ENCODE peak calls at places on chromosomes 1 and 21, in six cellular contexts. G, K, X, N, S and E are unnamed samples.

GRCh38 chr1:93959413-93959812 is 50.2 kb upstream of the GCLM start:
- DNase-seq in K (no peak), G (no peak), N (no peak), X (no peak), S (no peak), E (no peak)

GRCh38 chr1:53367503-53368313 is 39.8 kb upstream of the LRP8 start:
- DNase-seq in N (peak), S (no peak), G (peak), K (no peak), X (peak), E (peak)

GRCh38 chr1:178867670-178868069 is 3.2 kb downstream of the ANGPTL1 start:
- DNase-seq in G (no peak), N (no peak), S (no peak), X (no peak), K (no peak), E (no peak)

GRCh38 chr1:222991908-222992307 is 151.1 kb downstream of the TLR5 start:
- DNase-seq in N (no peak), S (no peak), G (no peak), K (no peak), X (no peak), E (no peak)

GRCh38 chr1:37945743-37946702 is 830 bp downstream of the INPP5B start:
- DNase-seq in X (peak), K (peak), S (peak), N (peak), G (no peak), E (peak)

GRCh38 chr1:172447641-172448040 is 3.8 kb upstream of the PIGC start:
- DNase-seq in G (no peak), S (no peak), X (no peak), N (no peak), K (no peak), E (no peak)

GRCh38 chr1:183070234-183070922 is 47.2 kb downstream of the LAMC1 start:
- DNase-seq in N (no peak), X (no peak), S (no peak), K (no peak), G (no peak), E (no peak)

GRCh38 chr1:93662481-93663190 is 19.0 kb downstream of the BCAR3 start:
- DNase-seq in K (no peak), S (peak), X (no peak), N (no peak), G (no peak), E (no peak)

GRCh38 chr1:201711811-201712210 is 117.1 kb upstream of the IPO9 start:
- DNase-seq in K (peak), X (no peak), N (no peak), S (peak), G (no peak), E (no peak)

GRCh38 chr1:89823679-89824292 is 3.0 kb downstream of the LRRC8D start:
- DNase-seq in N (no peak), S (no peak), G (no peak), K (no peak), X (no peak), E (no peak)

GRCh38 chr1:89822109-89822962 is 1.5 kb downstream of the LRRC8D start:
- DNase-seq in S (no peak), K (no peak), N (no peak), G (no peak), X (no peak), E (no peak)

GRCh38 chr1:89821322-89822108 is 683 bp downstream of the LRRC8D start:
- DNase-seq in S (peak), X (peak), N (peak), K (peak), G (peak), E (peak)

GRCh38 chr1:89820423-89821321 is at the start of gene LRRC8D:
- DNase-seq in G (peak), X (peak), S (peak), N (peak), K (peak), E (peak)

GRCh38 chr1:89822999-89823628 is 2.3 kb downstream of the LRRC8D start:
- DNase-seq in G (no peak), K (no peak), N (no peak), S (no peak), X (no peak), E (no peak)
- H3K27ac ChIP-seq in G (no peak), K (no peak), N (no peak), S (no peak), X (no peak), E (no peak)

DNA sequence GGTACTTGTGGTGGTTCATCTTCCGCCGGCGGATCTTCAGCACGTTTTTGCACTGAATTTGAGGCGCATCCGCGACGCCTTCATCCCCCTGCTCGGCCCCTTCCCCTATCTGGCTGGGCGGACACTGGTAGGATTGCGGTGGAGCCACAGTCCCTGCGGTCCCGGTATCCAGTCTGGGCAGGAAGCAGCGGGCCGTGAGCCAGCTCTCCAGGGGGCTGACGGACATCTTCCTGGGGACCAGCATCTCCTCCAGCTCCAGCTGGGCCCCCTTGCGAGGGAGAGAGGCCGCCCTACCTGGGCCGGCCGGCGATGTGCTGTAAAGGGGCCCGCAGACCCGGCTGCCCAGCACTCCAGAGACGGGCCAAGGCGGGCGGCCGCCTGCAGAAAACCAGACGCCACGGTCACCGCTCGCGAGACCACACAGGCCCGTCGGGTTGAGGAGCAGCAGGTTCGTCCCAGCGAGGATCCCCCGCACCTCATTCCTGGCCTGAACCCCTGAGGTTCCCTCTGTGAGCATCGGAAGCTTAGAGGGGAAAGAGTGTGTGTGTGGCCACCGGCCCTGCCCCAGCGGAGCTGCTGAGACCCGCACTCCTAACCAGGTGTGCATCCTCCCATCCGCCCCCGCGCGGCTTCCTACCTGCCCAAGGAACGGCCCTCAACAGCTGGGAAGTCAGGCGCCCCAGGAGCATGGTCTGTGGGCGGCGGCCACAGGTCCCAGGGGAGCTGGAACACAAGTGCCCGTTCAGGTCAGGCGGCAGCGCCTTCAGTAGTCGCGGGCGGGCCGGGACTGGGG is 743 bp downstream of the AURKAIP1 start:
- DNase-seq in X (peak), S (no peak), G (no peak), N (peak), K (no peak), E (no peak)
- H3K4me3 ChIP-seq in X (peak), S (peak), G (peak), N (peak), K (peak), E (peak)

GRCh38 chr1:166839600-166840308 is 479 bp downstream of the POGK start:
- DNase-seq in S (peak), G (peak), K (peak), X (peak), N (peak), E (no peak)
- TF ChIP-seq CTCF in S (peak), G (peak), K (no peak), X (peak), N (no peak), E (no peak)

DNA sequence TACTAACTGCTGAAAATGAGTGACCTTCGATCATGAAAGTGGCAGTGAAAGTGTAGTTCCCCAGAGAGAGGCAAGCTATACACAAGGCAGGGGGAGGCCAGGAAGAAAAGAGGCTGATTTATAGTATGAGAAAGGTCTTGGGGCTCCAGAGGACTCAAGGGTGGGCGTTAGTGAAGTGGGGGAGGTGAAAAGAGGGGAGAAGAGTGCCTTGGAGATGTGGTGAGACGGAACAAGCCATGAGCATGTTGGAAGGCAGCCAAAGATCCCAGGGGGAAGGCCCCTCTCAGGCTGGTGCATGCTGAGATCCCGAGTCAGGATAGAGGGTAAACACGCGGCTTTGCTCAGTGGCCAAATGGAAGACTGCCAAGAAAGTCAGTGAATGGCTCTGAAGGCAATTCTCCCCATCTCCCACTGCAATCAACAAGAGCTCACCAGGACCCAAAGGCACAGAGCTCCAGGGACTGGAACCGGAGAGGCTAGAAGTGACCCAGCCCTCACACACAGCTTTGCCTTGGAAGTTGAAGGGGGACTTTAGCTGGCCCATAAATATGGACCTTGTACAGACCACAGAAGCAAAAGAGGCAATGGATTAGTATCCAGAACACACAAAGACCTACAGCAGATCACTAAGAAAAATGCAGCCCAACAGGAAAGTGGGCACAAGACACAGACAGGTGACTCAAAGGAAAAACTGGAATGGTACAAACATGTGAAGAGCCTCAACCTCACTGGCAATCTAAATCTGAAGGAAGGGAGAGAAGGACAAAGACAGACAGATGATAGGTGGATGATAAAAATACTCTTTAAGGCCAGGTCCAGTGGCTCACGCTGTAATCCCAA is 49.6 kb downstream of the HSF2BP start:
- DNase-seq in G (no peak), S (peak), X (peak), K (peak), N (no peak), E (no peak)
- H3K27ac ChIP-seq in G (no peak), S (no peak), X (no peak), K (no peak), N (no peak), E (no peak)

GRCh38 chr1:116396769-116397168 is 23.7 kb downstream of the ATP1A1 start:
- DNase-seq in K (no peak), N (no peak), S (no peak), X (no peak), G (no peak), E (no peak)
- H3K4me3 ChIP-seq in K (no peak), N (no peak), S (no peak), X (no peak), G (no peak), E (no peak)

GRCh38 chr1:191831572-191831971 is 326.7 kb upstream of the RGS18 start:
- DNase-seq in N (no peak), S (peak), K (no peak), G (peak), X (no peak), E (no peak)
- TF ChIP-seq CTCF in N (no peak), S (no peak), K (no peak), G (peak), X (peak), E (no peak)

GRCh38 chr1:109275706-109276345 is 7.1 kb downstream of the PSRC1 start:
- DNase-seq in X (no peak), G (no peak), S (peak), K (no peak), N (no peak), E (peak)
- H3K27ac ChIP-seq in X (no peak), G (no peak), S (no peak), K (no peak), N (no peak), E (no peak)

GRCh38 chr21:34935452-34935851 is 113.7 kb downstream of the RUNX1 start:
- DNase-seq in X (no peak), G (no peak), N (no peak), K (no peak), S (peak), E (no peak)

GRCh38 chr21:34932233-34932632 is 116.9 kb downstream of the RUNX1 start:
- DNase-seq in N (no peak), X (no peak), K (no peak), G (no peak), S (no peak), E (no peak)

GRCh38 chr21:34935868-34936267 is 113.2 kb downstream of the RUNX1 start:
- DNase-seq in S (peak), N (no peak), K (no peak), G (no peak), X (no peak), E (no peak)

GRCh38 chr21:34934350-34934749 is 114.8 kb downstream of the RUNX1 start:
- DNase-seq in X (no peak), K (no peak), G (no peak), N (no peak), S (no peak), E (no peak)

GRCh38 chr21:34933609-34934345 is 115.3 kb downstream of the RUNX1 start:
- DNase-seq in S (no peak), G (peak), K (no peak), N (no peak), X (no peak), E (no peak)
- H3K4me3 ChIP-seq in S (no peak), G (peak), K (no peak), N (no peak), X (no peak), E (no peak)

DNA sequence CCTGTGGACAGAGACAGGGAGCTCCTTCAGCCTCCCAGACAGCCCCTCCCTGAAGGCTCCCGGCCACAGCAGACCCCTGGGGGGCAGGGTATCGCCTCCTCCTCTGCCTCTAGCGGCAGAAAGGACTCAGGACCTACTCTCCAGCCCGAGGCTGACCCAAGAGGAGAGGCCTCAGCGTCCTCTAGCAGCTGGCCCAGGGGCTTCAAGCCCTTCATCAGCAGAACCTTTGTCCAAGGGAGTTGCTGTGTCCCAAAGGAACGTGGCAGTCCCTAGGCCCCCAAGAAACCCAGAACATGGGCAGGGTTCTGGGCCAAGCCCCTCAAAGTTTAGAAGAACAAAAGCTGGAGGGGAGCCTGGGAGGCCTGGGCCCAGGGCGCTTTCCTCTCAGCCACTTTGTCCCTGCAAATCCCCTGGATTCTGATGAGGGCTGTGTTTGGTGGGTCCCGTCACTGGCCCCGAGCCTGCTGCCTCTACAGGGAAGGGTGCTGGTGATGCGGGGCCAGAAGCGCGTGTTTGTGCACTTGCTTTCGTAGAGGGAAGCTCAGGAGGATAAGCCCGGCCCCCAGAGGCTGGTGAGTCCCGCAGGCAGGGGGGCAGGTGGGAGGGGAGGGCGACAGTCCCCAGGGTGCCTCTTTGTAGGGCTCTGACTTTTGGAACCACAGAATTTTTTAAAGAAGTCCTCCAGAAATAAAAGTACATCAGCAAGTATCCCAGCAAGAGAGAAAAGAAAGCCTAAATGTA is 13.3 kb downstream of the ITGB2 start:
- DNase-seq in X (no peak), K (peak), S (no peak), G (no peak), N (no peak), E (no peak)
- TF ChIP-seq CTCF in X (no peak), K (no peak), S (no peak), G (no peak), N (no peak), E (no peak)

GRCh38 chr1:221430133-221430960 is 311.5 kb downstream of the DUSP10 start:
- DNase-seq in S (peak), X (no peak), G (no peak), N (no peak), K (no peak), E (no peak)
- H3K27ac ChIP-seq in S (no peak), X (no peak), G (no peak), N (no peak), K (no peak), E (no peak)